ENCODE peak calls at places on chromosomes 3 and 15, in eight cellular contexts. L is lower lobe of right lung, Q is heart right ventricle, A is GM23248, F is IMR-90, S is PC-9, E is uterus, J is gastrocnemius medialis. T is an unnamed sample.

GRCh38 chr15:66706840-66707239 is 4.8 kb downstream of the SMAD6 start:
- DNase-seq in E (no peak), S (no peak), F (no peak), A (no peak), L (no peak), Q (no peak), J (no peak), T (no peak)

GRCh38 chr3:25889132-25889917 is 99.4 kb downstream of the OXSM start:
- DNase-seq in S (no peak), Q (no peak), F (peak; percentile 11), J (no peak), L (no peak), A (no peak), E (no peak), T (no peak)

GRCh38 chr3:64650710-64651109 is 37.1 kb downstream of the ADAMTS9 start:
- DNase-seq in Q (no peak), L (no peak), J (no peak), A (peak; percentile 62), S (no peak), F (peak; percentile 41), E (no peak), T (no peak)

GRCh38 chr15:45534821-45535220 is 12.3 kb upstream of the SLC30A4 start:
- DNase-seq in S (no peak), F (no peak), E (no peak), Q (no peak), J (no peak), A (no peak), L (no peak), T (no peak)

GRCh38 chr15:88571153-88572029 is 24.9 kb upstream of the DET1 start:
- DNase-seq in J (no peak), E (no peak), A (no peak), Q (peak; percentile 51), S (no peak), L (no peak), F (no peak), T (no peak)

GRCh38 chr3:43001094-43001553 is 22.0 kb downstream of the GASK1A start:
- DNase-seq in A (peak; percentile 93), L (peak; percentile 58), F (peak; percentile 85), Q (peak; percentile 67), S (peak; percentile 43), J (peak; percentile 89), E (peak; percentile 94), T (peak; percentile 93)

GRCh38 chr15:47157827-47158226 is 559.5 kb upstream of the SEMA6D start:
- DNase-seq in S (no peak), A (no peak), E (no peak), Q (no peak), J (no peak), F (no peak), L (no peak), T (no peak)

GRCh38 chr3:40191850-40192448 is 117.6 kb upstream of the EIF1B start:
- DNase-seq in F (peak; percentile 51), J (no peak), Q (peak; percentile 37), E (peak; percentile 45), L (peak; percentile 58), S (peak; percentile 39), A (peak; percentile 55), T (peak; percentile 40)

GRCh38 chr3:21158801-21159564 is 592.0 kb downstream of the ZNF385D start:
- DNase-seq in S (no peak), A (peak; percentile 69), L (no peak), J (no peak), F (peak; percentile 3), Q (no peak), E (no peak), T (no peak)

GRCh38 chr3:173977747-173978146 is 580.2 kb downstream of the NLGN1 start:
- DNase-seq in J (no peak), F (peak; percentile 81), L (no peak), Q (no peak), E (no peak), S (no peak), A (peak; percentile 89), T (no peak)

GRCh38 chr15:78702609-78703332 is 61.8 kb upstream of the CHRNB4 start:
- DNase-seq in L (no peak), J (no peak), S (no peak), F (no peak), E (no peak), Q (no peak), A (no peak), T (no peak)

GRCh38 chr15:75945953-75946352 is 42.3 kb downstream of the FBXO22 start:
- DNase-seq in E (no peak), F (peak; percentile 88), A (peak; percentile 78), J (no peak), Q (no peak), L (no peak), S (no peak), T (no peak)

GRCh38 chr15:75943246-75943645 is 39.6 kb downstream of the FBXO22 start:
- DNase-seq in E (no peak), L (no peak), Q (no peak), J (no peak), F (no peak), S (no peak), A (no peak), T (no peak)

GRCh38 chr15:75943713-75944215 is 40.1 kb downstream of the FBXO22 start:
- DNase-seq in J (no peak), L (no peak), S (no peak), A (peak; percentile 36), E (no peak), Q (no peak), F (peak; percentile 42), T (no peak)

GRCh38 chr15:75947117-75947516 is 43.4 kb downstream of the FBXO22 start:
- DNase-seq in L (no peak), F (peak; percentile 77), J (no peak), S (no peak), Q (no peak), E (no peak), A (peak; percentile 96), T (no peak)

DNA sequence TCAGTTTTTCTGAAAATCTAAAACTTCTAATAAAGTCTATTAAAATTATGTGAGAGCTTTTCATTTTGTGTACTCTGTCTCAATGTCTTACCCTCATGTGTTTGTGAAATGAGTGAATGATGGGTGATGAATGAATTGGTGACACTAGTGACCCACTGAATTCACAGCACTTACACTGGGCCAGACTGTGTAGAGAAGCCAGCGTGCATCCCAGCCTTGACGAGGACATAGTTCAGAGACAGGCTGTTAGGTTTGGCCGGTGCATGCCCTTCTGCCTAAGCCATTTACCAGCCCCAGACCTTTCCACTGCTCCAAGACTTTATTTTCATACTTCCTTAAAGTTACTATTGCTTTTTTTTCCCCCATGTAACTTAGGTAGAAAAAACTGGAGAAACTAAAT is 38.8 kb downstream of the FBXO22 start:
- DNase-seq in S (no peak), F (no peak), A (no peak), J (no peak), Q (no peak), E (no peak), L (no peak), T (no peak)
- H3K27ac ChIP-seq in S (no peak overlapping the region), F (no peak overlapping the region), A (no peak overlapping the region), J (no peak overlapping the region), Q (no peak overlapping the region), E (no peak overlapping the region), L (no peak overlapping the region), T (no peak overlapping the region)

GRCh38 chr3:46067401-46067800 is 40.1 kb upstream of the XCR1 start:
- DNase-seq in S (no peak), Q (no peak), J (no peak), A (no peak), F (no peak), L (no peak), E (no peak), T (no peak)
- H3K4me1 ChIP-seq in S (peaks cover 12% of the 10 kb centered on the region), Q (peaks cover 19% of the 10 kb centered on the region), J (peaks cover 43% of the 10 kb centered on the region), A (no peaks in the 10 kb centered on the region), F (no peaks in the 10 kb centered on the region), L (peaks cover 24% of the 10 kb centered on the region), E (no peaks in the 10 kb centered on the region), T (no peaks in the 10 kb centered on the region)

DNA sequence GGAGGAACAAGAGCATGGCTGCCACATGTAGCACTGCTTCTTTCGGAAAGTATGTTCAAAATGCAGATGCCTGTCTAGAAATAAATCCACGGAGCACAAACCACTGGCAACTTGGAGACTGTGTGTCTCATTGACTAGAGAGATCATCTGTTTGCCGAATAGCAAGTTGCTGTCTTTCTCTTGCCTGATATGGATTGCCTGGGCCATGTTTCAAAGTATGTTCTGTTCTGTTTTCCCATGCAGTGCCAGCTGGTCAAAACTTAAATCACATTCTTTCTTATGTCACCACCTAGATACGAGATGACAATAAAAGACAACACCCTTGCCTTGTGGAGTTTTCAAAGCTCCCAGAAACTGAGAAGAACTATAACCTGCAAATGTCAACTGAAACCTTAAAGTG is 318.9 kb downstream of the RYR3 start:
- DNase-seq in S (no peak), J (no peak), L (no peak), Q (no peak), F (no peak), A (no peak), E (no peak), T (no peak)
- H3K27me3 ChIP-seq in S (peaks cover 11% of the 10 kb centered on the region), J (no peaks in the 10 kb centered on the region), L (no peaks in the 10 kb centered on the region), Q (peaks cover 7% of the 10 kb centered on the region), F (no peaks in the 10 kb centered on the region), A (peaks cover 28% of the 10 kb centered on the region), E (no peaks in the 10 kb centered on the region), T (no peaks in the 10 kb centered on the region)

DNA sequence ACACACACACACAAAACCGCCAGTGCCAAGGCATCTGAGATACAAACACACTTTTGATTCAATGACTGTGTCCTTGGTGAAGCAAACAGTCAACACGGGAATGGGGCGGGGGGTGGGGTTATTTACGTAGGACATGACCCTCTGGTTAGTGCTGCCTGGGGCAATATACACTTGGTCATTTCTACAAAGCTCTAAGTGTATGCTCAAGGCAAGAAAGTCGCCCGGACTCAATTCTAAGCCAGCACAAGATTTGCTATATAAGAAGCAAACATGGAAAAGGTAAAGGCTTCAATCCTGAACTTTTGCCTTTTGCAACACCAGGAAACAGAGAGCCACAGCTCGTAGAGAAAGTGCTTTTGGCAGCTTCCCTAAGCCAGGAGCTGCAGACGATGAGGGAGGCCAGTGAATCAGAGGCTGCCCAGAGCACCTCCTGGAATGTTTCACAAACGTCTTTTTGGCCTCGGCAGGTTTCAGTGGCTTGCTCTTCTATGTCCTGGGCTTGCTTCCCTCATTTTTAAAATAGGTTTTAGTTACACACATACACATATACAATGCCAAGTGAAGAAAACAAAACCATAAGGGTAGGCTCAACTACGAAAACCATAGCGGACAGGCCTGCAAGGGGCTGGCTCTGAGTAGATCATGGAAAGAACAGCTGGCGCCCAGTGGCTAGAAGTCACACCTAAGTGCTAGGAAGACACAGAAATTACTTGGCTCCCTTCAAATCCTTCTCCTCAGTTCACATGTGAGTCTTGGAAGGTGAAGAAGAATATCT is 73.6 kb downstream of the TM4SF4 start:
- DNase-seq in A (peak; percentile 94), L (no peak), J (peak; percentile 14), E (peak; percentile 73), S (peak; percentile 49), F (peak; percentile 90), Q (no peak), T (no peak)
- H3K27ac ChIP-seq in A (peak overlapping the region; percentile 94), L (peak overlapping the region; percentile 62), J (peak overlapping the region; percentile 14), E (peak overlapping the region; percentile 76), S (peak overlapping the region; percentile 41), F (peak overlapping the region; percentile 77), Q (no peak overlapping the region), T (peak overlapping the region; percentile 84)